ENCODE peak calls at places on chromosome 21, in five cellular contexts. S, C, V, T and Z are unnamed samples.

GRCh38 chr21:35811115-35811806 is 249.1 kb downstream of the SETD4 start:
- DNase-seq in S (no peak), C (no peak), V (no peak), T (no peak), Z (no peak)

GRCh38 chr21:17667256-17667655 is 54.6 kb upstream of the BTG3 start:
- DNase-seq in S (no peak), C (no peak), V (no peak), T (no peak), Z (no peak)

GRCh38 chr21:26597981-26598380 is 24.9 kb upstream of the CYYR1 start:
- DNase-seq in S (no peak), C (no peak), V (no peak), T (no peak), Z (no peak)

GRCh38 chr21:43921602-43921978 is 56.6 kb downstream of the AGPAT3 start:
- DNase-seq in S (no peak), C (no peak), V (no peak), T (peak; percentile 31), Z (no peak)

GRCh38 chr21:27213328-27213727 is 246.4 kb upstream of the ADAMTS5 start:
- DNase-seq in S (peak; percentile 57), C (no peak), V (peak; percentile 9), T (no peak), Z (no peak)

GRCh38 chr21:35169574-35169973 is 120.5 kb upstream of the RUNX1 start:
- DNase-seq in S (no peak), C (no peak), V (no peak), T (no peak), Z (no peak)

GRCh38 chr21:34992736-34993135 is 56.4 kb downstream of the RUNX1 start:
- DNase-seq in S (peak; percentile 77), C (no peak), V (no peak), T (no peak), Z (no peak)

GRCh38 chr21:39852726-39853510 is 14.3 kb upstream of the PCP4 start:
- DNase-seq in S (no peak), C (no peak), V (no peak), T (no peak), Z (no peak)

GRCh38 chr21:34186119-34186719 is 112.8 kb downstream of the MRPS6 start:
- DNase-seq in S (no peak), C (no peak), V (no peak), T (no peak), Z (no peak)

GRCh38 chr21:33266050-33266783 is at the start of gene IL10RB:
- DNase-seq in S (peak; percentile 46), C (peak; percentile 72), V (peak; percentile 66), T (peak; percentile 70), Z (peak; percentile 67)

GRCh38 chr21:22827422-22827821 is 1829.2 kb downstream of the NCAM2 start:
- DNase-seq in S (no peak), C (no peak), V (no peak), T (no peak), Z (no peak)

GRCh38 chr21:26715878-26716506 is 129.2 kb downstream of the ADAMTS1 start:
- DNase-seq in S (peak; percentile 60), C (peak; percentile 55), V (peak; percentile 80), T (no peak), Z (no peak)

GRCh38 chr21:14740692-14741091 is 194.6 kb upstream of the SAMSN1 start:
- DNase-seq in S (no peak), C (peak; percentile 35), V (peak; percentile 73), T (no peak), Z (no peak)

GRCh38 chr21:14864211-14865021 is 200.4 kb downstream of the NRIP1 start:
- DNase-seq in S (peak; percentile 82), C (peak; percentile 67), V (peak; percentile 80), T (no peak), Z (peak; percentile 76)

GRCh38 chr21:34639882-34640788 is 25.2 kb upstream of the RCAN1 start:
- DNase-seq in S (peak; percentile 22), C (no peak), V (no peak), T (no peak), Z (peak; percentile 43)

GRCh38 chr21:14554948-14555347 is 8.8 kb upstream of the SAMSN1 start:
- DNase-seq in S (no peak), C (no peak), V (peak; percentile 43), T (no peak), Z (no peak)

GRCh38 chr21:33018707-33019455 is 6.9 kb upstream of the OLIG2 start:
- DNase-seq in S (no peak), C (no peak), V (no peak), T (no peak), Z (no peak)

GRCh38 chr21:16476056-16476850 is 746.5 kb downstream of the USP25 start:
- DNase-seq in S (peak; percentile 63), C (peak; percentile 32), V (no peak), T (no peak), Z (no peak)

GRCh38 chr21:38760017-38760761 is 45.5 kb upstream of the ETS2 start:
- DNase-seq in S (peak; percentile 66), C (no peak), V (no peak), T (no peak), Z (peak; percentile 54)

GRCh38 chr21:34582506-34583150 is 32.3 kb downstream of the RCAN1 start:
- DNase-seq in S (peak; percentile 73), C (peak; percentile 49), V (peak; percentile 54), T (no peak), Z (no peak)

GRCh38 chr21:34280389-34280795 is 83.4 kb upstream of the KCNE2 start:
- DNase-seq in S (peak; percentile 35), C (no peak), V (no peak), T (no peak), Z (no peak)

GRCh38 chr21:29568020-29568419 is 269.3 kb downstream of the BACH1 start:
- DNase-seq in S (no peak), C (no peak), V (no peak), T (no peak), Z (no peak)

GRCh38 chr21:34553199-34553952 is 41.4 kb upstream of the KCNE1 start:
- DNase-seq in S (peak; percentile 67), C (peak; percentile 96), V (peak; percentile 90), T (no peak), Z (no peak)

GRCh38 chr21:43775795-43776430 is at the start of gene CSTB:
- DNase-seq in S (peak; percentile 55), C (peak; percentile 68), V (peak; percentile 31), T (peak; percentile 75), Z (peak; percentile 75)

GRCh38 chr21:14567557-14568279 is 21.6 kb upstream of the SAMSN1 start:
- DNase-seq in S (no peak), C (no peak), V (no peak), T (no peak), Z (no peak)

GRCh38 chr21:34116569-34116968 is 43.2 kb downstream of the MRPS6 start:
- DNase-seq in S (no peak), C (no peak), V (no peak), T (no peak), Z (no peak)

GRCh38 chr21:26717146-26717739 is 128.0 kb downstream of the ADAMTS1 start:
- DNase-seq in S (peak; percentile 53), C (peak; percentile 30), V (peak; percentile 60), T (no peak), Z (no peak)

GRCh38 chr21:36718951-36719501 is 20.1 kb downstream of the SIM2 start:
- DNase-seq in S (no peak), C (no peak), V (peak; percentile 95), T (no peak), Z (no peak)

GRCh38 chr21:35632711-35633110 is 427.6 kb downstream of the SETD4 start:
- DNase-seq in S (no peak), C (no peak), V (no peak), T (no peak), Z (no peak)

GRCh38 chr21:38806153-38806941 is 618 bp downstream of the ETS2 start:
- DNase-seq in S (no peak), C (no peak), V (no peak), T (peak; percentile 24), Z (no peak)

GRCh38 chr21:37684577-37684976 is 231.7 kb downstream of the KCNJ6 start:
- DNase-seq in S (no peak), C (peak; percentile 21), V (no peak), T (no peak), Z (no peak)

DNA sequence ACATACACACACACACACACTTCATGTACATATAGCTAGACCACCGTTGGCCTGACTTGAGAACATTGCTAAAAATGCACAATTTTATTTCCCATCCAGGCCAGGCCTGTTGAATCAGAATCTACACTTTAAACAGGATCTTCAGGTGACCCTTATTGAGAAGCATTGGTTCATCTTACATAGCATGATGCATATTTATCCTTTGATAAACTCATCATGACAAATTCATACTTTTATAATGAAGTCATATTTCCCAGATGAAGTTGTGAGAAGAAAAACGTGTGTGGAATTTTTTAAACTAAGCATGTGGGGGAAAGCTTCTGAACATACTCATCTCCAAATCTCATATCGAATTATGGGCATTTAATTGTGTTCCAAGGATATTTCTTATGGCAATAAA is 877.7 kb downstream of the MRPL39 start:
- DNase-seq in S (peak; percentile 11), C (no peak), V (peak; percentile 59), T (no peak), Z (no peak)
- H3K4me1 ChIP-seq in S (no peaks in the 10 kb centered on the region), C (no peaks in the 10 kb centered on the region), V (peaks cover 7% of the 10 kb centered on the region), T (no peaks in the 10 kb centered on the region), Z (no peaks in the 10 kb centered on the region)

GRCh38 chr21:42745511-42746239 is 92.3 kb downstream of the PDE9A start:
- DNase-seq in S (no peak), C (no peak), V (no peak), T (no peak), Z (no peak)
- H3K27ac ChIP-seq in S (no peak overlapping the region), C (no peak overlapping the region), V (no peak overlapping the region), T (peak overlapping the region; percentile 63), Z (no peak overlapping the region)

GRCh38 chr21:42112223-42112622 is 41.1 kb downstream of the UMODL1 start:
- DNase-seq in S (no peak), C (no peak), V (no peak), T (no peak), Z (no peak)

GRCh38 chr21:42111470-42111743 is 40.3 kb downstream of the UMODL1 start:
- DNase-seq in S (no peak), C (no peak), V (no peak), T (no peak), Z (no peak)

GRCh38 chr21:42112857-42113256 is 41.7 kb downstream of the UMODL1 start:
- DNase-seq in S (peak; percentile 30), C (no peak), V (peak; percentile 53), T (no peak), Z (no peak)

GRCh38 chr21:42110691-42111469 is 39.8 kb downstream of the UMODL1 start:
- DNase-seq in S (no peak), C (no peak), V (no peak), T (no peak), Z (no peak)

GRCh38 chr21:42111811-42112210 is 40.7 kb downstream of the UMODL1 start:
- DNase-seq in S (no peak), C (no peak), V (no peak), T (no peak), Z (no peak)
- H3K4me1 ChIP-seq in S (no peaks in the 10 kb centered on the region), C (no peaks in the 10 kb centered on the region), V (peaks cover 21% of the 10 kb centered on the region), T (peaks cover 20% of the 10 kb centered on the region), Z (peaks cover 11% of the 10 kb centered on the region)

GRCh38 chr21:45403825-45404725 is 890 bp upstream of the COL18A1 start:
- DNase-seq in S (peak; percentile 67), C (peak; percentile 7), V (no peak), T (no peak), Z (peak; percentile 81)

GRCh38 chr21:45404726-45405270 is at the start of gene COL18A1:
- DNase-seq in S (peak; percentile 56), C (peak; percentile 39), V (peak; percentile 43), T (peak; percentile 9), Z (no peak)

GRCh38 chr21:45401916-45402900 is 2.8 kb upstream of the COL18A1 start:
- DNase-seq in S (no peak), C (no peak), V (no peak), T (no peak), Z (no peak)

GRCh38 chr21:45405271-45405818 is 380 bp downstream of the COL18A1 start:
- DNase-seq in S (no peak), C (peak; percentile 41), V (peak; percentile 52), T (no peak), Z (no peak)

GRCh38 chr21:45403133-45403824 is 1.7 kb upstream of the COL18A1 start:
- DNase-seq in S (no peak), C (no peak), V (peak; percentile 83), T (no peak), Z (no peak)
- H3K27ac ChIP-seq in S (no peak overlapping the region), C (no peak overlapping the region), V (no peak overlapping the region), T (no peak overlapping the region), Z (no peak overlapping the region)